ENCODE peak calls at places on chromosome 20, in five cellular contexts. T is aorta, G is cardiac muscle cell, V is body of pancreas, H is prostate gland. S is an unnamed sample.
A peak's percentile ranks its signal among the peaks of the same experiment; 100 is the strongest.

GRCh38 chr20:664151-664550 is 11.2 kb upstream of the SRXN1 start:
- DNase-seq in T (no peak), G (no peak), V (no peak), H (no peak), S (no peak)

GRCh38 chr20:24096256-24096655 is 107.7 kb upstream of the GGTLC1 start:
- DNase-seq in T (no peak), G (no peak), V (no peak), H (no peak), S (no peak)

GRCh38 chr20:6095409-6095808 is 27.4 kb downstream of the FERMT1 start:
- DNase-seq in T (no peak), G (no peak), V (no peak), H (no peak), S (no peak)

GRCh38 chr20:59821788-59822187 is 111.6 kb downstream of the SYCP2 start:
- DNase-seq in T (no peak), G (no peak), V (no peak), H (no peak), S (no peak)

GRCh38 chr20:1718604-1719384 is 61.2 kb upstream of the SIRPG start:
- DNase-seq in T (peak; percentile 69), G (peak; percentile 49), V (no peak), H (no peak), S (no peak)

GRCh38 chr20:21523895-21524294 is 10.0 kb upstream of the NKX2-2 start:
- DNase-seq in T (no peak), G (no peak), V (no peak), H (no peak), S (no peak)

GRCh38 chr20:46894971-46895905 is 595 bp downstream of the EYA2 start:
- DNase-seq in T (peak; percentile 48), G (peak; percentile 4), V (no peak), H (peak; percentile 71), S (peak; percentile 47)

GRCh38 chr20:9705722-9706476 is 133.0 kb downstream of the PAK5 start:
- DNase-seq in T (no peak), G (no peak), V (no peak), H (no peak), S (no peak)

GRCh38 chr20:43977252-43977651 is 62.6 kb downstream of the TOX2 start:
- DNase-seq in T (no peak), G (no peak), V (no peak), H (no peak), S (no peak)

GRCh38 chr20:54184920-54185626 is 11.3 kb upstream of the CYP24A1 start:
- DNase-seq in T (no peak), G (no peak), V (no peak), H (no peak), S (no peak)

GRCh38 chr20:47283411-47283810 is 73.1 kb downstream of the ZMYND8 start:
- DNase-seq in T (no peak), G (no peak), V (no peak), H (no peak), S (no peak)

GRCh38 chr20:14445310-14445709 is 107.9 kb upstream of the FLRT3 start:
- DNase-seq in T (no peak), G (peak; percentile 4), V (no peak), H (no peak), S (no peak)

GRCh38 chr20:57680934-57681914 is 28.6 kb downstream of the PMEPA1 start:
- DNase-seq in T (no peak), G (no peak), V (no peak), H (no peak), S (no peak)

GRCh38 chr20:15289337-15289736 is 951.9 kb upstream of the FLRT3 start:
- DNase-seq in T (no peak), G (no peak), V (no peak), H (no peak), S (no peak)

GRCh38 chr20:35166242-35166830 is 5.5 kb upstream of the PROCR start:
- DNase-seq in T (peak; percentile 69), G (peak; percentile 71), V (peak; percentile 49), H (no peak), S (peak; percentile 58)

GRCh38 chr20:36644713-36645109 is 1.3 kb downstream of the SLA2 start:
- DNase-seq in T (no peak), G (no peak), V (no peak), H (no peak), S (no peak)

GRCh38 chr20:19701449-19701848 is 56.6 kb upstream of the RIN2 start:
- DNase-seq in T (no peak), G (no peak), V (no peak), H (no peak), S (no peak)

GRCh38 chr20:58712823-58713731 is 20.5 kb downstream of the NPEPL1 start:
- DNase-seq in T (no peak), G (no peak), V (peak; percentile 8), H (peak; percentile 3), S (no peak)

GRCh38 chr20:2829376-2829775 is 11.1 kb downstream of the PCED1A start:
- DNase-seq in T (no peak), G (no peak), V (no peak), H (no peak), S (no peak)

GRCh38 chr20:20102163-20102562 is 49.8 kb downstream of the CFAP61 start:
- DNase-seq in T (no peak), G (no peak), V (no peak), H (no peak), S (no peak)

GRCh38 chr20:4532772-4533171 is 188.9 kb upstream of the PRND start:
- DNase-seq in T (no peak), G (no peak), V (no peak), H (no peak), S (no peak)

GRCh38 chr20:22245139-22245538 is 339.2 kb downstream of the FOXA2 start:
- DNase-seq in T (no peak), G (no peak), V (no peak), H (no peak), S (no peak)

GRCh38 chr20:47181056-47181862 is 175.2 kb downstream of the ZMYND8 start:
- DNase-seq in T (no peak), G (peak; percentile 81), V (no peak), H (peak; percentile 17), S (no peak)

GRCh38 chr20:7883309-7883708 is 56.9 kb downstream of the HAO1 start:
- DNase-seq in T (no peak), G (no peak), V (no peak), H (no peak), S (no peak)

GRCh38 chr20:684676-685319 is 9.2 kb upstream of the SCRT2 start:
- DNase-seq in T (no peak), G (no peak), V (no peak), H (no peak), S (no peak)

GRCh38 chr20:50387996-50388332 is 122.2 kb upstream of the PTPN1 start:
- DNase-seq in T (no peak), G (peak; percentile 36), V (no peak), H (no peak), S (no peak)

GRCh38 chr20:50389808-50390684 is 120.1 kb upstream of the PTPN1 start:
- DNase-seq in T (no peak), G (no peak), V (no peak), H (no peak), S (peak; percentile 88)

GRCh38 chr20:50387218-50387995 is 122.8 kb upstream of the PTPN1 start:
- DNase-seq in T (no peak), G (no peak), V (no peak), H (no peak), S (no peak)

GRCh38 chr20:50389437-50389807 is 120.8 kb upstream of the PTPN1 start:
- DNase-seq in T (peak; percentile 60), G (no peak), V (peak; percentile 80), H (no peak), S (peak; percentile 90)

GRCh38 chr20:50388733-50389436 is 121.3 kb upstream of the PTPN1 start:
- DNase-seq in T (no peak), G (no peak), V (no peak), H (no peak), S (no peak)
- H3K9me3 ChIP-seq in T (no peaks in the 10 kb centered on the region), G (no peaks in the 10 kb centered on the region), V (no peaks in the 10 kb centered on the region), H (no peaks in the 10 kb centered on the region), S (no peaks in the 10 kb centered on the region)

DNA sequence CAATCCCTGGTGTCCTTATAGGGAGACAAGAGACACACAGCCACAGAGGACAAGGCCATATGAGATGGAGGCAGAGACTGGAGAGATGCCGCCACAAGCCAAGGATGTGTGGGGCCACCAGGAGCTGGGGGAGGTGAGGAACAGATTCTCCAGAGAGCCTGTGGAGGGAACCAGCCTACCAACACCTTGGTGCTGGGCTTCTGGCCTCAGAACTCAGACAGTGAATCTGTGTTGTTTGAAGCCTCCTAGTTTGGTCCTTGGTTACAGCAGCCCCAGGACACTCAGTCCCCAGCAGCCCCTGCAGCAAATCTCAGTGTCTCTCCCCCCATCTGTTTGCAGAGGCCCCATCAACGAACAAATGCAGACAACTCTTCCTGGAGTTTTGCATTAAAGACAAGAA is 73.2 kb upstream of the BHLHE23 start:
- DNase-seq in T (no peak), G (no peak), V (peak; percentile 1), H (no peak), S (peak; percentile 20)
- H3K9me3 ChIP-seq in T (peaks cover 7% of the 10 kb centered on the region), G (no peaks in the 10 kb centered on the region), V (no peaks in the 10 kb centered on the region), H (no peaks in the 10 kb centered on the region), S (peaks cover 9% of the 10 kb centered on the region)

GRCh38 chr20:49281059-49281912 is 3.4 kb upstream of the ZNFX1 start:
- DNase-seq in T (no peak), G (peak; percentile 61), V (no peak), H (no peak), S (no peak)

GRCh38 chr20:49283703-49284625 is 6.1 kb upstream of the ZNFX1 start:
- DNase-seq in T (no peak), G (no peak), V (no peak), H (no peak), S (no peak)

GRCh38 chr20:49281913-49282467 is 4.1 kb upstream of the ZNFX1 start:
- DNase-seq in T (no peak), G (no peak), V (no peak), H (no peak), S (no peak)

GRCh38 chr20:49283176-49283702 is 5.4 kb upstream of the ZNFX1 start:
- DNase-seq in T (no peak), G (no peak), V (no peak), H (no peak), S (no peak)

DNA sequence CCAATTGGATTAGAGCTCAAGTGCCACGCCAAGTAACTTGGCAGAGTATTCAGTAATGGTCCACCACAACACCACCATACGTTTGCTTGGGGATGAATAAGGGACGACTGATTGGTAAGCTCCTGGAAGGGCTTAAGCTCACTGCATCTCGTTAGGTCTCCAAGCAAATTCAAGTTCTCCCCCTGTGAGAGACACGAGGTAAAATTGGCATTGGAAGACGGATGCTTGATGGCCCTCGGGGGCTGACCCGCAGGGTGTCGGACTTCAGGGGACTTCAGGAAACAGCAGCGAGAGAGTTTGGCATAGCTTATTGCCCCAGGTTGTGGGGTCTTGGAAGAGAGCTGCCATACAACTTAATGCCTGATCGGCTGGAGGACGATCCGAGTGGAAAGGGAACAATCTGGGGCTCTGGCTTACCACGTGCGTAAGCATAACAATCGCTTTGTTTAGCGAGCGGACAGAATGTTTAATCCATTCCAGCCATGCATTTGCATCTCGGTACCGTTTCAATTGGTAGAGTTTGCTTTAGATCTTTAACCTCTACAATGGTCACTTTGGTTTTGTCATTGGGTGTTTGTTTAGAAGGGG is 4.8 kb upstream of the ZNFX1 start:
- DNase-seq in T (no peak), G (no peak), V (no peak), H (no peak), S (no peak)
- H3K9me3 ChIP-seq in T (peaks cover 13% of the 10 kb centered on the region), G (no peaks in the 10 kb centered on the region), V (no peaks in the 10 kb centered on the region), H (no peaks in the 10 kb centered on the region), S (peaks cover 15% of the 10 kb centered on the region)

GRCh38 chr20:56158489-56158888 is 90.0 kb upstream of the MC3R start:
- DNase-seq in T (no peak), G (no peak), V (no peak), H (no peak), S (no peak)

GRCh38 chr20:56166781-56167465 is 81.6 kb upstream of the MC3R start:
- DNase-seq in T (no peak), G (no peak), V (no peak), H (no peak), S (no peak)

GRCh38 chr20:56160956-56161355 is 87.6 kb upstream of the MC3R start:
- DNase-seq in T (no peak), G (no peak), V (no peak), H (no peak), S (no peak)

GRCh38 chr20:56163806-56164205 is 84.7 kb upstream of the MC3R start:
- DNase-seq in T (no peak), G (no peak), V (no peak), H (no peak), S (no peak)
- H3K9me3 ChIP-seq in T (no peaks in the 10 kb centered on the region), G (no peaks in the 10 kb centered on the region), V (no peaks in the 10 kb centered on the region), H (no peaks in the 10 kb centered on the region), S (no peaks in the 10 kb centered on the region)